ENCODE peak calls at places on chromosomes 5 and 9, in four cellular contexts. N, F, V and E are unnamed samples.

GRCh38 chr5:93278876-93279275 is 302.1 kb downstream of the NR2F1-AS1 start:
- DNase-seq in V (no peak), N (no peak), F (no peak), E (no peak)

GRCh38 chr5:127080001-127080478 is 6.7 kb upstream of the C5orf63 start:
- DNase-seq in F (no peak), V (no peak), N (no peak), E (no peak)

GRCh38 chr5:138459311-138459710 is 6.0 kb upstream of the EGR1 start:
- DNase-seq in F (peak; percentile 57), V (peak; percentile 89), N (peak; percentile 76), E (no peak)

GRCh38 chr5:134345996-134346395 is 21.0 kb downstream of the CDKL3 start:
- DNase-seq in F (no peak), N (no peak), V (no peak), E (no peak)

GRCh38 chr9:96376926-96377874 is 6.3 kb downstream of the SLC35D2 start:
- DNase-seq in F (no peak), N (no peak), V (no peak), E (no peak)

GRCh38 chr9:112103405-112103804 is 71.7 kb downstream of the SUSD1 start:
- DNase-seq in V (no peak), F (peak; percentile 48), N (no peak), E (no peak)

GRCh38 chr9:32741706-32742105 is 41.6 kb upstream of the TMEM215 start:
- DNase-seq in F (no peak), V (no peak), N (no peak), E (no peak)

GRCh38 chr5:54344653-54345052 is 34.3 kb upstream of the ARL15 start:
- DNase-seq in F (no peak), V (no peak), N (no peak), E (no peak)

GRCh38 chr5:765948-766631 is 18.4 kb downstream of the ZDHHC11B start:
- DNase-seq in F (peak; percentile 14), V (no peak), N (no peak), E (no peak)

GRCh38 chr5:143682221-143682620 is 129.7 kb upstream of the HMHB1 start:
- DNase-seq in N (no peak), V (no peak), F (no peak), E (no peak)

GRCh38 chr5:15992918-15993317 is 186.7 kb downstream of the MARCHF11 start:
- DNase-seq in F (no peak), N (no peak), V (no peak), E (no peak)